ENCODE peak calls at places on chromosomes 7 and 10, in five cellular contexts. E is GM12865, Q is GM23338, Y is endothelial cell, B is GM13977. I is an unnamed sample.

GRCh38 chr10:37712489-37713131 is 144.8 kb downstream of the ZNF248 start:
- DNase-seq in E (no peak), Q (no peak), Y (no peak), B (no peak), I (no peak)

GRCh38 chr10:122163182-122164027 is 107.7 kb upstream of the BTBD16 start:
- DNase-seq in E (no peak), Q (peak; percentile 96), Y (peak; percentile 69), B (no peak), I (peak; percentile 17)

GRCh38 chr10:27747096-27747451 is 1.5 kb upstream of the MKX start:
- DNase-seq in E (no peak), Q (peak; percentile 60), Y (peak; percentile 15), B (no peak), I (peak; percentile 31)

GRCh38 chr7:44286182-44286617 is 39.2 kb downstream of the CAMK2B start:
- DNase-seq in E (no peak), Q (peak; percentile 52), Y (no peak), B (no peak), I (no peak)

GRCh38 chr10:4303045-4303444 is 518.0 kb upstream of the KLF6 start:
- DNase-seq in E (no peak), Q (no peak), Y (no peak), B (no peak), I (no peak)

GRCh38 chr7:112448891-112449290 is 1.4 kb upstream of the IFRD1 start:
- DNase-seq in E (no peak), Q (no peak), Y (no peak), B (no peak), I (no peak)

GRCh38 chr10:74837750-74838149 is 11.3 kb downstream of the KAT6B start:
- DNase-seq in E (no peak), Q (no peak), Y (no peak), B (no peak), I (no peak)

GRCh38 chr10:44703241-44704155 is 207.6 kb upstream of the TMEM72 start:
- DNase-seq in E (no peak), Q (no peak), Y (no peak), B (no peak), I (no peak)

GRCh38 chr10:45154481-45154880 is 153.8 kb downstream of the ZNF22 start:
- DNase-seq in E (no peak), Q (no peak), Y (no peak), B (no peak), I (no peak)

GRCh38 chr10:649798-650690 is 39.4 kb downstream of the DIP2C start:
- DNase-seq in E (no peak), Q (no peak), Y (no peak), B (no peak), I (no peak)

GRCh38 chr7:34430456-34430855 is 227.6 kb upstream of the NPSR1 start:
- DNase-seq in E (peak; percentile 4), Q (peak; percentile 26), Y (peak; percentile 26), B (peak; percentile 16), I (peak; percentile 4)

GRCh38 chr10:131816157-131816775 is 84.5 kb upstream of the PPP2R2D start:
- DNase-seq in E (no peak), Q (no peak), Y (no peak), B (no peak), I (no peak)

GRCh38 chr10:101014966-101015581 is 15.5 kb downstream of the LZTS2 start:
- DNase-seq in E (no peak), Q (no peak), Y (no peak), B (no peak), I (peak; percentile 44)

GRCh38 chr7:1567893-1568292 is 1.9 kb downstream of the PSMG3 start:
- DNase-seq in E (no peak), Q (no peak), Y (no peak), B (no peak), I (no peak)

GRCh38 chr7:137754076-137754851 is 92.5 kb downstream of the DGKI start:
- DNase-seq in E (peak; percentile 22), Q (peak; percentile 22), Y (no peak), B (no peak), I (no peak)

GRCh38 chr10:36358736-36359135 is 716.6 kb upstream of the FZD8 start:
- DNase-seq in E (no peak), Q (no peak), Y (no peak), B (no peak), I (no peak)

GRCh38 chr10:129755075-129756020 is 208.7 kb downstream of the EBF3 start:
- DNase-seq in E (no peak), Q (no peak), Y (no peak), B (no peak), I (no peak)

GRCh38 chr7:130708001-130708400 is 21.7 kb upstream of the TSGA13 start:
- DNase-seq in E (no peak), Q (no peak), Y (no peak), B (no peak), I (no peak)

GRCh38 chr10:91551856-91552255 is 81.0 kb downstream of the PPP1R3C start:
- DNase-seq in E (peak; percentile 14), Q (peak; percentile 92), Y (peak; percentile 52), B (no peak), I (peak; percentile 33)

GRCh38 chr10:1788401-1788800 is 51.1 kb upstream of the ADARB2 start:
- DNase-seq in E (no peak), Q (no peak), Y (no peak), B (no peak), I (no peak)

GRCh38 chr7:29249860-29250259 is 55.3 kb downstream of the CHN2 start:
- DNase-seq in E (no peak), Q (no peak), Y (no peak), B (no peak), I (no peak)

GRCh38 chr10:89783406-89783805 is 82.0 kb downstream of the KIF20B start:
- DNase-seq in E (no peak), Q (no peak), Y (no peak), B (no peak), I (no peak)

GRCh38 chr7:148746139-148746538 is 47.4 kb downstream of the CUL1 start:
- DNase-seq in E (no peak), Q (no peak), Y (no peak), B (no peak), I (no peak)

GRCh38 chr7:148750442-148751355 is 52.0 kb downstream of the CUL1 start:
- DNase-seq in E (no peak), Q (no peak), Y (no peak), B (no peak), I (no peak)

GRCh38 chr7:148753224-148753623 is 54.5 kb downstream of the CUL1 start:
- DNase-seq in E (no peak), Q (no peak), Y (no peak), B (no peak), I (no peak)

GRCh38 chr7:148747274-148747673 is 48.6 kb downstream of the CUL1 start:
- DNase-seq in E (peak; percentile 12), Q (peak; percentile 98), Y (no peak), B (no peak), I (no peak)
- TF ChIP-seq CTCF in E (no peak), Q (peak; percentile 79), Y (no peak), B (no peak), I (no peak)

GRCh38 chr10:103853428-103854264 is 1.7 kb downstream of the SH3PXD2A start:
- DNase-seq in E (no peak), Q (no peak), Y (no peak), B (no peak), I (no peak)

GRCh38 chr10:103854687-103855423 is 521 bp downstream of the SH3PXD2A start:
- DNase-seq in E (no peak), Q (peak; percentile 60), Y (peak; percentile 47), B (peak; percentile 51), I (peak; percentile 53)

GRCh38 chr10:103855424-103855823 is at the start of gene SH3PXD2A:
- DNase-seq in E (no peak), Q (peak; percentile 72), Y (peak; percentile 58), B (peak; percentile 65), I (peak; percentile 28)

GRCh38 chr10:103852856-103853255 is 2.5 kb downstream of the SH3PXD2A start:
- DNase-seq in E (no peak), Q (no peak), Y (no peak), B (no peak), I (no peak)

DNA sequence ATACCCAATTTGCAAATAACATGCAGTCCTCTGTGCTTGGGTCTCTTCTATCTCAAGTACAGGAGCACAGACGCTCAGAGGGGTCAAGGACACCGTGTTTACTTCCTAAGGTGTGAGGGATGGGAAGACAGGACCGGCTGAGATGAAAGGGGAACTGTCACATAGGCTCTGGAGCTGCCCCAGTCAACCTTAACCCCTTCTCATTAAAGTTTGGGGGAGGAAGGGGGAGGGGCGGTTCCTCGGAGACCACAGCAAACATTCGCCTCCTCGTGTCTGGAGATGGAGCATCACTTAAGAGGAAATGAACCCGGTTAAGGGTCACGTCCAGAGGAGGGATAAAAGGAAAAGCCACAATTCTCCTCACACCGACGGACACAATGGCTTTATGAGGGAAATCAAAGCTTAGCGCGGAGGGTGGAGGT is 1.1 kb downstream of the SH3PXD2A start:
- DNase-seq in E (no peak), Q (peak; percentile 69), Y (peak; percentile 33), B (no peak), I (peak; percentile 14)
- TF ChIP-seq CTCF in E (no peak), Q (peak; percentile 28), Y (no peak), B (no peak), I (no peak)

DNA sequence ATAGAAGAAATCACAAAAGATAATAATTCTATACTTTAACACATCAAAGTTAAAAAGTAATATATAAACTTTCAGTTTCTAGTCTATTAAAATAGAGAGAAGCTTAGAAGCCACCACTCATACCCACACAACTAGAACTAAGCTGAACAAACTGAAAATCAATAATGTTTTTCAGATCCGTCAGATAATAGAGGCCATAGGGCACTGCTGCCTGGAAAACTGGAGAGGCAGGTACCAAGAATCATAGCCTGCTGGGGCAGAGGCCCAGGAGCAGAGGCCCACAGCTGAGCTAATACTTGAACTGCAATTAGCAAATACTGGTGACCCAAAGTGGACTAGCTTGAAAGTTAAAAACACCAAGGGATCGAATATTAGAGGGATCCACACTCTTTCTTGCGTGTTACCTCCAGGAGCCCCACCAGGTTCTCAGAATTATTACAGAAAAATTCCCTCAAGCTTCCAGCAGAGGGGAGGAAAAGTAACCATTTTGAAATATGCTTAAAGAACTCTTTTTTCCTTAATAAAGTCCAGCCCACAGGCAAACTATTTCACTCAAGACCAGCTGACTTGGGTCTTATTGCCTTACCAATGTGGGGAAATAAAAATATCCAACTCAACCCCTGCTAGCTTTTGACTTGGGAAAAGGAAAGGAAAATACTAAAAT is 774.1 kb upstream of the IGFBP3 start:
- DNase-seq in E (no peak), Q (no peak), Y (no peak), B (no peak), I (no peak)
- TF ChIP-seq CTCF in E (no peak), Q (no peak), Y (no peak), B (no peak), I (no peak)

DNA sequence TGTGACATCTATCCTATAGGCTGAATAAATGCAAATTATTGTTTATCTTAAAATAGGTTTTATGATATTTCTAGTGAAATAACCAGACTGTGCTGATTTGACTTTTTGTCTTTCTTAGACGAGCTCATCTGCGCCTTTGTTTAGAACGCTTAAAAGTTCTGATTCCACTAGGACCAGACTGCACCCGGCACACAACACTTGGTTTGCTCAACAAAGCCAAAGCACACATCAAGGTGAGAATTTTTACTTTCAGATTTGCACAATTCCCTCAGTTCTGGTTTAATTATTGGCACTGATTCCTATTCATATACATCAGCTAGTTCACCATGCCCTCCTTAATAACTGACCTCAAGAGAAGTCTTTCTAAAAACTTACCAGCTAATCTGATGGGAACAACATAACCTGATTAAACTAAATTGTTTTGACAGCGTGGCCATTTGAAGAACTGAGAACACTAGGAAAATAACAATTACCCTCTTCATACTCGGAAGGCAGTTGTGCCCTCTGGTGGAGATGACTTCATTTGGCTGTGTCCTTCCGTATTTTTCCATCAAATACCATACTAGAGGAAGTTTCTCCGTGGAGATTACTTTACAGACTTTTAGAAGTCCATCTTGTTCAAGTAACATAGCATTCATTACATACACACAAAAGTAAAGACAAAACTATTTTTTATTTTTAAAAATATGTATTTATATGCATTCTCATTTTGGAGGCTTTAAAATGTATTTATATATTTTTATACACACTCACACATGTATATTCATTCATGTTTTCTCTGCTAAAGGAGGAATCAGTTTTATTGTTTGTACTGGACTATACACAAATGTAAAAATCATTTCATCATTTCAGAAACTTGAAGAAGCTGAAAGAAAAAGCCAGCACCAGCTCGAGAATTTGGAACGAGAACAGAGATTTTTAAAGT is 25.4 kb downstream of the SMNDC1 start:
- DNase-seq in E (peak; percentile 68), Q (peak; percentile 79), Y (peak; percentile 47), B (peak; percentile 37), I (peak; percentile 63)
- TF ChIP-seq CTCF in E (peak; percentile 63), Q (peak; percentile 88), Y (peak; percentile 45), B (peak; percentile 61), I (peak; percentile 74)

I was measured in activated CD8-positive, alpha-beta T cell treated with anti-CD3 and anti-CD28 coated beads for 36 hours.